ENCODE peak calls at places on chromosome 2, in eight cellular contexts. R is fibroblast of lung, L is PC-3, X is GM23248, D is HCT116, J is astrocyte, U is K562, Y is neuronal stem cell. H is an unnamed sample.

GRCh38 chr2:106782658-106783057 is 103.3 kb downstream of the ST6GAL2 start:
- DNase-seq in D (no peak), X (no peak), R (no peak), L (no peak), J (no peak), U (no peak), Y (no peak), H (no peak)

GRCh38 chr2:8303322-8303832 is 378.5 kb upstream of the ID2 start:
- DNase-seq in J (peak; percentile 26), L (no peak), U (no peak), X (no peak), D (no peak), Y (no peak), R (peak; percentile 34), H (no peak)

GRCh38 chr2:144234115-144234772 is 285.7 kb downstream of the ZEB2 start:
- DNase-seq in Y (no peak), X (no peak), D (no peak), U (no peak), R (peak; percentile 59), J (no peak), L (no peak), H (no peak)

GRCh38 chr2:71897145-71897495 is 250.5 kb downstream of the CYP26B1 start:
- DNase-seq in J (no peak), X (no peak), R (no peak), D (no peak), Y (no peak), U (no peak), L (no peak), H (no peak)

GRCh38 chr2:43127208-43127940 is 99.0 kb downstream of the ZFP36L2 start:
- DNase-seq in U (peak; percentile 77), X (peak; percentile 50), Y (no peak), D (peak; percentile 33), R (peak; percentile 39), J (no peak), L (peak; percentile 63), H (peak; percentile 47)

GRCh38 chr2:135052997-135053474 is 944 bp downstream of the RAB3GAP1 start:
- DNase-seq in X (peak; percentile 42), L (no peak), R (no peak), J (peak; percentile 4), D (no peak), U (no peak), Y (no peak), H (peak; percentile 4)

GRCh38 chr2:33788044-33788443 is 188.9 kb upstream of the FAM98A start:
- DNase-seq in Y (no peak), D (no peak), X (peak; percentile 74), L (no peak), J (peak; percentile 83), U (no peak), R (no peak), H (no peak)

GRCh38 chr2:229922449-229923386 is at the start of gene FBXO36:
- DNase-seq in L (peak; percentile 71), R (no peak), U (peak; percentile 47), X (peak; percentile 94), Y (no peak), D (peak; percentile 80), J (peak; percentile 44), H (peak; percentile 95)

GRCh38 chr2:142100967-142101366 is 29.8 kb downstream of the LRP1B start:
- DNase-seq in R (no peak), L (peak; percentile 28), X (no peak), U (no peak), J (no peak), D (no peak), Y (no peak), H (no peak)

GRCh38 chr2:46749042-46749461 is 166.6 kb downstream of the MCFD2 start:
- DNase-seq in J (peak; percentile 82), L (peak; percentile 90), U (peak; percentile 68), Y (no peak), X (peak; percentile 83), R (peak; percentile 80), D (no peak), H (no peak)

GRCh38 chr2:8533923-8534322 is 147.9 kb upstream of the ID2 start:
- DNase-seq in X (no peak), D (no peak), L (no peak), J (no peak), R (no peak), Y (no peak), U (no peak), H (no peak)

GRCh38 chr2:99420751-99421299 is 69.0 kb downstream of the REV1 start:
- DNase-seq in L (no peak), R (no peak), Y (no peak), U (no peak), D (no peak), X (peak; percentile 80), J (peak; percentile 62), H (no peak)

GRCh38 chr2:1730047-1730937 is 14.0 kb downstream of the PXDN start:
- DNase-seq in U (no peak), D (no peak), Y (no peak), J (peak; percentile 90), R (peak; percentile 96), X (peak; percentile 88), L (peak; percentile 92), H (peak; percentile 83)

GRCh38 chr2:201361078-201361477 is 3.9 kb upstream of the FLACC1 start:
- DNase-seq in D (no peak), X (no peak), J (no peak), U (no peak), R (no peak), Y (no peak), L (no peak), H (no peak)

GRCh38 chr2:73836141-73836943 is 7.6 kb downstream of the STAMBP start:
- DNase-seq in L (no peak), U (no peak), J (no peak), R (no peak), D (no peak), Y (no peak), X (no peak), H (no peak)

GRCh38 chr2:204272089-204272488 is 273.2 kb upstream of the PARD3B start:
- DNase-seq in U (no peak), R (no peak), D (no peak), Y (no peak), J (no peak), X (no peak), L (no peak), H (peak; percentile 68)

GRCh38 chr2:204268458-204268857 is 276.8 kb upstream of the PARD3B start:
- DNase-seq in L (no peak), U (no peak), J (no peak), X (no peak), R (no peak), Y (no peak), D (no peak), H (no peak)

GRCh38 chr2:204272913-204273312 is 272.4 kb upstream of the PARD3B start:
- DNase-seq in Y (no peak), X (no peak), U (no peak), J (no peak), D (no peak), R (no peak), L (no peak), H (no peak)

GRCh38 chr2:204265701-204266310 is 279.5 kb upstream of the PARD3B start:
- DNase-seq in R (no peak), L (no peak), Y (no peak), X (no peak), D (no peak), J (no peak), U (no peak), H (no peak)

DNA sequence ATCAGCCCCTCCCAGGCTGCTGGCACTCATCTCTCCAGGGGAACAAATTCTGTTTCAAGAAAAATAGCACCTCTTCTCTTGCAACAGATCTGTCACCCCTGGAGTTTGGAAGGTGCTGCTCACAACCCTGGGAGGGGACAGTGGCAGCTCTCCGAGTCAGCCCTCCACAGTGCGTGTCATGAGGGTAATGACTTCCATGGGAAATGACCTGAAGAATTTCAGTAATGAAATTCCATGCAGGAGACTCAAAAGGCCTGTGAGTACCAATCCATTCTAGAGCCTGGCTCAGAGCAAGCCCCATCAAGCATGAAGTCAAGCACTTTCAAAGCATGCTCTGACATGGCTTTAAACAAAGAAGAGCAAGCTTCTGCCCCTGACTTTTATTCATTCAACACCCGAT is 276.3 kb upstream of the PARD3B start:
- DNase-seq in X (no peak), L (no peak), Y (no peak), J (no peak), R (no peak), D (no peak), U (no peak), H (no peak)
- H3K9ac ChIP-seq in X (no peak overlapping the region), L (no peak overlapping the region), Y (no peak overlapping the region), J (no peak overlapping the region), R (no peak overlapping the region), D (no peak overlapping the region), U (no peak overlapping the region), H (no peak overlapping the region)

DNA sequence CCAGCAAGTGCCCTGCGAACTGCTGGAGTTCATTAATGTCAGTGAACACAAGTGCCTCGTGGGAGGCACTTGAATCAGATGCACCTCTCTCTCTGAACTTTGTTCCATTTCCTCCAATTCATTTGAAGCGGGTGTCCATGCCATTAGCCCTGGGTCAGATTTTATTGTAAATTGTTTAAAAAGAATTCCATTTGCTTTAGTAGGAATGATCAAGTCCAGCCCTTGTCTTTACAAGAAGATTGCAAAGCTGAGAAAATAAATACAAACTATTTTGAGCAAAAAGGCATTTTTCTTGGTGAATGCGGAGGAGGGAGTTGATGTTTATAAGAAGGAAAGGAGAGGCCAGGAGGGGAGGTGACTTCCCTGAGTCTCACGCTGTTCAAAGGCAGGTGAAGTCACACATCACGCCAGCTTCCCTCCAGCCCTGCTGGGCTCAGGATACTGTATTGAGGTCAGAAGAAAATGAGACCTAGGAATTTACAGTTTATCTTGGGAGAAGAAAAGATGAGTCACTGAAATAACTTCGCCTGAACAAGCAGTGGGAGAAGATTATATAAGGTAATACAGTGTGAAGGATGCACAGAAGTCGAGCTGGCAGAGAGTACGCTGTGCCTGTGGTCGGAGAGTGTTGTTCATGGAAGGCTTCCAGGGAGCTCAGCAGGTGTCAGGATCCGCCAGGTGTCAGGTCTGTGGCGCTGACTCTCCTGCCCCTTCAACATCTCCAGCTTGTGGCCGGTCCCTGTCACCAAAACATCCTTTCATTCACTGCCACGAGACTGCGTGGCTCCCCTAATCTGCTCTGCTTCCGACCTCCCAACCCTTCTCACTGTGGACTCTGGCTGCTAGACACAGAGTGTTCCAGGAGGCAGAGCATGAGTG is 36.5 kb downstream of the EFR3B start:
- DNase-seq in Y (no peak), U (no peak), D (peak; percentile 24), L (peak; percentile 93), X (peak; percentile 67), J (peak; percentile 91), R (peak; percentile 28), H (no peak)
- H3K9ac ChIP-seq in Y (peak overlapping the region; percentile 27), U (no peak overlapping the region), D (no peak overlapping the region), L (no peak overlapping the region), X (no peak overlapping the region), J (no peak overlapping the region), R (no peak overlapping the region), H (no peak overlapping the region)

GRCh38 chr2:20221939-20222768 is 2.8 kb downstream of the SDC1 start:
- DNase-seq in L (peak; percentile 41), Y (no peak), X (no peak), J (no peak), D (no peak), U (no peak), R (no peak), H (no peak)
- H3K9ac ChIP-seq in L (peak overlapping the region; percentile 89), Y (no peak overlapping the region), X (no peak overlapping the region), J (peak overlapping the region; percentile 81), D (peak overlapping the region; percentile 75), U (no peak overlapping the region), R (no peak overlapping the region), H (no peak overlapping the region)

DNA sequence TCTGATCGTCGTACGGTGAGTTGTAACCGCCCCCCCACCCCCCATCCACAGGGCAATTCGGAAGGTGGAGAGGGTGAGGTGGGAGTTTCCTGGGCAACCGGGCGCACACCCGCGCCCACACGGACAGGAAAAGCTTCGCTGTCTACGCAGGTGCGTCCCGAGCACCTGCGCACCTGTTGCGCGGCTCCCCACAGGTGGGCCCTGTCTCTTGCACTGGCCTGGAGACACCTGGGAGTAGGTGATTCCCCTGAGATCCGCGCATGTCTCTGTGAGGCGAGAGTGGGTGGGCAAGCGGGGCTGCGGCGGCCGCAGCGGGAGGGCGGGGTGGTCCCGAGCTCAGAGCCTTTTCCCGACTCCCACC is 467 bp upstream of the ATP6V1C2 start:
- DNase-seq in R (no peak), X (no peak), J (no peak), U (no peak), D (no peak), L (no peak), Y (no peak), H (no peak)
- H3K9ac ChIP-seq in R (no peak overlapping the region), X (no peak overlapping the region), J (no peak overlapping the region), U (no peak overlapping the region), D (no peak overlapping the region), L (no peak overlapping the region), Y (no peak overlapping the region), H (no peak overlapping the region)